ENCODE peak calls at places on chromosomes 7 and 10, in five cellular contexts. One of them, this sample, is unnamed.

GRCh38 chr10:79430946-79431345 is 14.5 kb downstream of the ZCCHC24 start:
- DNase-seq in K562: no peak
- DNase-seq in A549: no peak
- DNase-seq in HepG2: no peak
- DNase-seq in esophagus muscularis mucosa: no peak
- DNase-seq in this sample: no peak

GRCh38 chr7:131081308-131081707 is 246.4 kb upstream of the MKLN1 start:
- DNase-seq in A549: no peak
- DNase-seq in esophagus muscularis mucosa: no peak
- DNase-seq in HepG2: no peak
- DNase-seq in K562: no peak
- DNase-seq in this sample: no peak

GRCh38 chr10:79933961-79934360 is 14.9 kb downstream of the SFTPD start:
- DNase-seq in K562: no peak
- DNase-seq in esophagus muscularis mucosa: no peak
- DNase-seq in HepG2: peak
- DNase-seq in A549: no peak
- DNase-seq in this sample: no peak

GRCh38 chr10:91552706-91553105 is 80.2 kb downstream of the PPP1R3C start:
- DNase-seq in A549: no peak
- DNase-seq in K562: no peak
- DNase-seq in HepG2: no peak
- DNase-seq in esophagus muscularis mucosa: no peak
- DNase-seq in this sample: no peak

GRCh38 chr7:142263598-142264380 is 5.9 kb upstream of the PRSS58 start:
- DNase-seq in esophagus muscularis mucosa: no peak
- DNase-seq in HepG2: no peak
- DNase-seq in A549: no peak
- DNase-seq in K562: no peak
- DNase-seq in this sample: no peak

GRCh38 chr10:88920198-88920597 is 32.4 kb downstream of the ACTA2 start:
- DNase-seq in HepG2: no peak
- DNase-seq in K562: no peak
- DNase-seq in esophagus muscularis mucosa: no peak
- DNase-seq in A549: no peak
- DNase-seq in this sample: no peak

GRCh38 chr7:151142686-151143040 is 24.8 kb downstream of the GBX1 start:
- DNase-seq in esophagus muscularis mucosa: no peak
- DNase-seq in A549: no peak
- DNase-seq in K562: no peak
- DNase-seq in HepG2: no peak
- DNase-seq in this sample: peak

GRCh38 chr7:24573554-24574338 is 494 bp downstream of the PALS2 start:
- DNase-seq in K562: peak
- DNase-seq in esophagus muscularis mucosa: no peak
- DNase-seq in HepG2: peak
- DNase-seq in A549: peak
- DNase-seq in this sample: peak

GRCh38 chr7:98210513-98211220 is 572 bp upstream of the BHLHA15 start:
- DNase-seq in HepG2: no peak
- DNase-seq in K562: no peak
- DNase-seq in esophagus muscularis mucosa: no peak
- DNase-seq in A549: no peak
- DNase-seq in this sample: peak

GRCh38 chr7:132276986-132277716 is 299.1 kb downstream of the PLXNA4 start:
- DNase-seq in A549: peak
- DNase-seq in K562: no peak
- DNase-seq in HepG2: no peak
- DNase-seq in esophagus muscularis mucosa: no peak
- DNase-seq in this sample: no peak

GRCh38 chr7:149714910-149715471 is 58.4 kb downstream of the ZNF467 start:
- DNase-seq in K562: no peak
- DNase-seq in esophagus muscularis mucosa: no peak
- DNase-seq in A549: no peak
- DNase-seq in HepG2: no peak
- DNase-seq in this sample: peak

GRCh38 chr7:131623154-131623553 is 66.7 kb upstream of the PODXL start:
- DNase-seq in esophagus muscularis mucosa: no peak
- DNase-seq in K562: peak
- DNase-seq in A549: no peak
- DNase-seq in HepG2: no peak
- DNase-seq in this sample: peak

GRCh38 chr7:158073845-158074840 is 513.5 kb downstream of the PTPRN2 start:
- DNase-seq in esophagus muscularis mucosa: no peak
- DNase-seq in HepG2: no peak
- DNase-seq in K562: no peak
- DNase-seq in A549: no peak
- DNase-seq in this sample: no peak

GRCh38 chr10:51886438-51887068 is 187.2 kb upstream of the CSTF2T start:
- DNase-seq in A549: no peak
- DNase-seq in K562: no peak
- DNase-seq in HepG2: no peak
- DNase-seq in esophagus muscularis mucosa: no peak
- DNase-seq in this sample: no peak

GRCh38 chr7:3154881-3155494 is 111.3 kb upstream of the CARD11 start:
- DNase-seq in K562: peak
- DNase-seq in A549: peak
- DNase-seq in esophagus muscularis mucosa: no peak
- DNase-seq in HepG2: peak
- DNase-seq in this sample: peak

GRCh38 chr10:131808370-131808930 is 92.4 kb upstream of the PPP2R2D start:
- DNase-seq in A549: no peak
- DNase-seq in esophagus muscularis mucosa: no peak
- DNase-seq in HepG2: no peak
- DNase-seq in K562: no peak
- DNase-seq in this sample: no peak

GRCh38 chr7:3002631-3003030 is 41.0 kb downstream of the CARD11 start:
- DNase-seq in A549: no peak
- DNase-seq in esophagus muscularis mucosa: no peak
- DNase-seq in K562: no peak
- DNase-seq in HepG2: no peak
- DNase-seq in this sample: no peak

GRCh38 chr10:90138844-90139243 is 437.5 kb downstream of the KIF20B start:
- DNase-seq in K562: no peak
- DNase-seq in A549: no peak
- DNase-seq in esophagus muscularis mucosa: no peak
- DNase-seq in HepG2: peak
- DNase-seq in this sample: no peak

GRCh38 chr7:81603-82342 is 110.6 kb upstream of the FAM20C start:
- DNase-seq in K562: no peak
- DNase-seq in HepG2: no peak
- DNase-seq in esophagus muscularis mucosa: no peak
- DNase-seq in A549: no peak
- DNase-seq in this sample: no peak

GRCh38 chr10:103367379-103367781 is 396 bp upstream of the TAF5 start:
- DNase-seq in A549: peak
- DNase-seq in K562: no peak
- DNase-seq in HepG2: no peak
- DNase-seq in esophagus muscularis mucosa: no peak
- DNase-seq in this sample: no peak

GRCh38 chr10:14329609-14330246 is 996 bp downstream of the FRMD4A start:
- DNase-seq in A549: no peak
- DNase-seq in K562: no peak
- DNase-seq in HepG2: no peak
- DNase-seq in esophagus muscularis mucosa: peak
- DNase-seq in this sample: no peak

GRCh38 chr7:84248843-84249242 is 54.3 kb upstream of the SEMA3A start:
- DNase-seq in K562: no peak
- DNase-seq in esophagus muscularis mucosa: no peak
- DNase-seq in HepG2: no peak
- DNase-seq in A549: no peak
- DNase-seq in this sample: no peak

GRCh38 chr7:143954163-143954894 is at the start of gene OR2F1:
- DNase-seq in HepG2: no peak
- DNase-seq in K562: no peak
- DNase-seq in esophagus muscularis mucosa: no peak
- DNase-seq in A549: no peak
- DNase-seq in this sample: no peak

GRCh38 chr10:47021850-47022249 is 110.6 kb downstream of the PTPN20 start:
- DNase-seq in HepG2: no peak
- DNase-seq in A549: peak
- DNase-seq in K562: no peak
- DNase-seq in esophagus muscularis mucosa: no peak
- DNase-seq in this sample: no peak

GRCh38 chr7:106056513-106057203 is 55.5 kb downstream of the SYPL1 start:
- DNase-seq in A549: peak
- DNase-seq in HepG2: peak
- DNase-seq in K562: peak
- DNase-seq in esophagus muscularis mucosa: no peak
- DNase-seq in this sample: peak

GRCh38 chr7:95511716-95512260 is 26.0 kb downstream of the ASB4 start:
- DNase-seq in K562: peak
- DNase-seq in A549: peak
- DNase-seq in HepG2: peak
- DNase-seq in esophagus muscularis mucosa: peak
- DNase-seq in this sample: peak

GRCh38 chr10:89466599-89467035 is 52.2 kb downstream of the IFIT5 start:
- DNase-seq in esophagus muscularis mucosa: no peak
- DNase-seq in HepG2: peak
- DNase-seq in A549: no peak
- DNase-seq in K562: no peak
- DNase-seq in this sample: no peak

GRCh38 chr7:25360471-25360870 is 132.2 kb upstream of the NPVF start:
- DNase-seq in K562: no peak
- DNase-seq in A549: no peak
- DNase-seq in HepG2: no peak
- DNase-seq in esophagus muscularis mucosa: no peak
- DNase-seq in this sample: no peak

GRCh38 chr7:46741924-46742607 is 821.0 kb upstream of the IGFBP3 start:
- DNase-seq in HepG2: no peak
- DNase-seq in A549: no peak
- DNase-seq in K562: no peak
- DNase-seq in esophagus muscularis mucosa: no peak
- DNase-seq in this sample: no peak

GRCh38 chr10:103800789-103801540 is 54.4 kb downstream of the SH3PXD2A start:
- DNase-seq in A549: no peak
- DNase-seq in K562: no peak
- DNase-seq in HepG2: peak
- DNase-seq in esophagus muscularis mucosa: no peak
- DNase-seq in this sample: no peak

GRCh38 chr10:31315453-31315852 is 3.6 kb upstream of the ZEB1 start:
- DNase-seq in A549: no peak
- DNase-seq in HepG2: no peak
- DNase-seq in esophagus muscularis mucosa: no peak
- DNase-seq in K562: no peak
- DNase-seq in this sample: no peak

GRCh38 chr10:44992732-44993225 is 7.9 kb upstream of the ZNF22 start:
- DNase-seq in K562: no peak
- DNase-seq in HepG2: no peak
- DNase-seq in esophagus muscularis mucosa: peak
- DNase-seq in A549: no peak
- DNase-seq in this sample: no peak
- TF ChIP-seq EP300 in K562: no peak
- TF ChIP-seq EP300 in HepG2: no peak
- TF ChIP-seq EP300 in esophagus muscularis mucosa: no peak
- TF ChIP-seq EP300 in A549: no peak
- TF ChIP-seq EP300 in this sample: no peak

GRCh38 chr7:31192996-31193395 is 140.9 kb downstream of the ADCYAP1R1 start:
- DNase-seq in esophagus muscularis mucosa: no peak
- DNase-seq in HepG2: peak
- DNase-seq in K562: peak
- DNase-seq in A549: peak
- DNase-seq in this sample: peak
- TF ChIP-seq EP300 in esophagus muscularis mucosa: no peak
- TF ChIP-seq EP300 in HepG2: no peak
- TF ChIP-seq EP300 in K562: no peak
- TF ChIP-seq EP300 in A549: no peak
- TF ChIP-seq EP300 in this sample: no peak

GRCh38 chr10:35005868-35006267 is 84.3 kb downstream of the CUL2 start:
- DNase-seq in HepG2: no peak
- DNase-seq in K562: no peak
- DNase-seq in esophagus muscularis mucosa: no peak
- DNase-seq in A549: peak
- DNase-seq in this sample: no peak

GRCh38 chr10:35004651-35005050 is 85.5 kb downstream of the CUL2 start:
- DNase-seq in K562: no peak
- DNase-seq in A549: no peak
- DNase-seq in esophagus muscularis mucosa: no peak
- DNase-seq in HepG2: no peak
- DNase-seq in this sample: no peak

GRCh38 chr10:35011771-35012191 is 78.4 kb downstream of the CUL2 start:
- DNase-seq in esophagus muscularis mucosa: no peak
- DNase-seq in K562: no peak
- DNase-seq in A549: no peak
- DNase-seq in HepG2: no peak
- DNase-seq in this sample: no peak

GRCh38 chr10:35006836-35007235 is 83.3 kb downstream of the CUL2 start:
- DNase-seq in HepG2: no peak
- DNase-seq in esophagus muscularis mucosa: no peak
- DNase-seq in K562: no peak
- DNase-seq in A549: no peak
- DNase-seq in this sample: no peak

DNA sequence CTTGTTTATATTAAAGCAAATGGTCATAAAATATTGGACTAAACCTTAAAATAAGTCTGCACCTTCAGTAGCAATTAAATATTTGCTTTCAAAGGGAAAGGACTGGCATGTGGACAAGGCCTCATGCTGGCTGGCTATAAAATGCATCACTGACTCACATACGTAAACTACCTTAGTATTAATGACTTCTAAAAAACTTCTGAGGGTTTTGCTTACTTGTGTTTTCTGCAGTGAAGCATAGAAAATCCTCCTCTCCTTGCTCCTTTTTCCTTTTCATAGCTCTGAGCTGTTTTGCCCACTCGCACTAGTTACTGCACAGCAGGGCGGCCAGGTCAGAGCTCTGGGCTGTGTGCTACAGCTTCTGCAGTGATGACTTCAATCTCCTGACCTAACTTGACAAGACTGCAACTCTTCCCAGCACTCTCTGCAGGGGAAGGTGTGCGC is 82.3 kb downstream of the CUL2 start:
- DNase-seq in K562: no peak
- DNase-seq in A549: no peak
- DNase-seq in esophagus muscularis mucosa: no peak
- DNase-seq in HepG2: no peak
- DNase-seq in this sample: no peak
- TF ChIP-seq EP300 in K562: no peak
- TF ChIP-seq EP300 in A549: no peak
- TF ChIP-seq EP300 in esophagus muscularis mucosa: no peak
- TF ChIP-seq EP300 in HepG2: no peak
- TF ChIP-seq EP300 in this sample: no peak

GRCh38 chr7:156279635-156280034 is 360.9 kb upstream of the RNF32 start:
- DNase-seq in A549: no peak
- DNase-seq in HepG2: no peak
- DNase-seq in K562: no peak
- DNase-seq in esophagus muscularis mucosa: no peak
- DNase-seq in this sample: no peak

GRCh38 chr7:156274557-156274956 is 366.0 kb upstream of the RNF32 start:
- DNase-seq in K562: no peak
- DNase-seq in esophagus muscularis mucosa: no peak
- DNase-seq in A549: no peak
- DNase-seq in HepG2: no peak
- DNase-seq in this sample: no peak

DNA sequence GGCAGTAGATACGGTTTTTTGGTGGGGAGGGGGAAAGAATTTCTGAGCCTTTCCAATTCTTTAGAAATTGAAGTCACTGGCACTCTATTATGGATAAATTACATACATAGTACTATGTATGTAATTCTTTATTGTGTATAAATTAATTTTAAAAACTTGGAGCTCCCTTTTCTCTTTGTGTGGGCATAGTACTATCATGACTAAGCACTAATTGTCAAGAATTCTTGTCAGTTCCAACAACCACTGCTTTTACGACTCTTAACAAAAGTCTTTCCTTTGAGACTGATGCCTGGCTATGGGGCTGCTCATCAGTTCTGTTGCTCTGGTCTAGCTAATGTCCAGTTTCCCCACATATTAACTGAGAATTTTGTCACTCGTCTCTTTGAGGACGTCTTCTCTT is 365.3 kb upstream of the RNF32 start:
- DNase-seq in A549: no peak
- DNase-seq in K562: no peak
- DNase-seq in HepG2: no peak
- DNase-seq in esophagus muscularis mucosa: no peak
- DNase-seq in this sample: no peak
- TF ChIP-seq EP300 in A549: no peak
- TF ChIP-seq EP300 in K562: no peak
- TF ChIP-seq EP300 in HepG2: no peak
- TF ChIP-seq EP300 in esophagus muscularis mucosa: no peak
- TF ChIP-seq EP300 in this sample: no peak